ENCODE peak calls at places on chromosomes 12 and 14, in seven cellular contexts. W is GM13977, V is testis, L is GM10248, E is IMR-90, Z is CD14-positive monocyte, F is heart left ventricle. O is an unnamed sample.

GRCh38 chr12:124554429-124555029 is 12.9 kb downstream of the NCOR2 start:
- DNase-seq in F (peak; percentile 76), L (no peak), W (no peak), E (no peak), Z (peak; percentile 36), V (no peak), O (no peak)

GRCh38 chr14:51653855-51654548 is 2.3 kb downstream of the FRMD6 start:
- DNase-seq in Z (no peak), E (peak; percentile 31), L (no peak), W (no peak), F (no peak), V (no peak), O (no peak)

GRCh38 chr12:83889745-83890144 is 1022.9 kb downstream of the SLC6A15 start:
- DNase-seq in E (no peak), F (no peak), L (no peak), Z (no peak), W (no peak), V (no peak), O (no peak)

GRCh38 chr12:67747869-67748760 is 99.6 kb downstream of the DYRK2 start:
- DNase-seq in Z (no peak), F (peak; percentile 59), W (no peak), V (no peak), L (no peak), E (peak; percentile 72), O (no peak)

GRCh38 chr12:86331457-86331856 is 75.3 kb upstream of the MGAT4C start:
- DNase-seq in E (no peak), Z (no peak), V (no peak), F (no peak), L (no peak), W (no peak), O (no peak)

GRCh38 chr14:89270439-89271227 is 146.4 kb downstream of the FOXN3 start:
- DNase-seq in Z (no peak), W (peak; percentile 31), L (peak; percentile 50), E (no peak), F (no peak), V (no peak), O (peak; percentile 26)

GRCh38 chr14:41570415-41571155 is 36.1 kb upstream of the LRFN5 start:
- DNase-seq in V (no peak), E (no peak), F (no peak), L (no peak), W (no peak), Z (no peak), O (no peak)

GRCh38 chr14:56224179-56224578 is 106.0 kb downstream of the PELI2 start:
- DNase-seq in V (no peak), F (no peak), Z (no peak), E (no peak), W (no peak), L (no peak), O (no peak)

GRCh38 chr12:10563966-10564365 is 49.4 kb downstream of the MAGOHB start:
- DNase-seq in Z (no peak), V (no peak), W (no peak), F (no peak), E (no peak), L (no peak), O (no peak)

GRCh38 chr12:94841171-94841570 is 162.3 kb downstream of the NDUFA12 start:
- DNase-seq in W (no peak), E (no peak), Z (no peak), F (no peak), L (no peak), V (no peak), O (no peak)

GRCh38 chr12:89693639-89694202 is 14.9 kb downstream of the ATP2B1 start:
- DNase-seq in W (no peak), E (no peak), V (no peak), L (no peak), F (no peak), Z (no peak), O (no peak)

GRCh38 chr14:34355584-34356266 is 106.3 kb downstream of the SPTSSA start:
- DNase-seq in E (peak; percentile 75), V (no peak), W (no peak), L (no peak), F (peak; percentile 34), Z (no peak), O (no peak)

GRCh38 chr12:26268841-26269553 is 73.6 kb downstream of the SSPN start:
- DNase-seq in W (no peak), Z (no peak), L (no peak), E (peak; percentile 36), V (no peak), F (no peak), O (no peak)

GRCh38 chr14:68986926-68987652 is 8.0 kb upstream of the ACTN1 start:
- DNase-seq in L (no peak), E (peak; percentile 6), V (peak; percentile 68), F (no peak), Z (no peak), W (no peak), O (no peak)

GRCh38 chr12:18595406-18595805 is 142.4 kb downstream of the PLCZ1 start:
- DNase-seq in W (no peak), Z (no peak), L (no peak), V (no peak), F (no peak), E (no peak), O (no peak)

GRCh38 chr12:59486827-59487226 is 109.0 kb upstream of the SLC16A7 start:
- DNase-seq in Z (no peak), E (no peak), V (no peak), W (no peak), F (no peak), L (no peak), O (no peak)

GRCh38 chr14:32022938-32023466 is 54.1 kb upstream of the ARHGAP5 start:
- DNase-seq in F (no peak), L (no peak), W (no peak), Z (no peak), E (no peak), V (no peak), O (no peak)

GRCh38 chr12:42482820-42483533 is 106.6 kb downstream of the PRICKLE1 start:
- DNase-seq in E (peak; percentile 65), V (peak; percentile 83), L (peak; percentile 88), W (peak; percentile 91), F (peak; percentile 77), Z (no peak), O (peak; percentile 94)

GRCh38 chr14:51547260-51547659 is 104.5 kb upstream of the FRMD6 start:
- DNase-seq in V (no peak), E (peak; percentile 100), W (no peak), F (peak; percentile 38), Z (no peak), L (no peak), O (no peak)

GRCh38 chr14:59277659-59278058 is 89.2 kb downstream of the DAAM1 start:
- DNase-seq in V (no peak), Z (no peak), W (no peak), L (no peak), E (no peak), F (no peak), O (no peak)
- TF ChIP-seq CTCF in V (no peak), Z (no peak), W (no peak), L (no peak), E (no peak), F (no peak), O (no peak)

DNA sequence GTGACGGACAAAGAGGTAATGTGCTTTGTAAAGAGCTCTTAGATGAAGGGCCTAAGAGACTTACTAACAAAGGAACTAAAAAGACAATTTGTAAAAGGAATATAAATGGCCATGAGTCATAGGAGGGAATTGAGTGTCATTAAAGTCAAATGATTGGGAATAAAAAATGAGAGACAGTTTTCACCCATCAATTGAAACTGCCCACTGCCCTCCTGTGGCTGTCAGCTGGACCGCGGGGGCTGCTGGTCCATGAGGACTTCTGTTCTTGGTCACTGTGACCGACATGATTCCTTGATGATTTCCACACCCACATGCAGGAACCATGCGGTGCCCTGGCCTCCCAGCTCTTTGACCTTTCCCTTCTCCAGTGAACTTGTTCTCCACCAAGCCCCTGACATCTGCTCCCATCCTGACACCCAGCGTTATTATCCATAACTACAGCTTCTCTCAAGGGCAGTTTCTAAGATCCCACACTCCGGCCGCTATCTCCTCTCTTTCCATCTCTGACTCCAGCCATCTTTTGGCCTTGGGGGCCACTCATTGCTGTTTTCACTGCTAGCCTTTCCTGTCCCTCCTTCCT is 48.4 kb downstream of the C12orf75 start:
- DNase-seq in F (no peak), W (no peak), V (peak; percentile 35), E (no peak), L (no peak), Z (no peak), O (no peak)
- TF ChIP-seq CTCF in F (no peak), W (peak; percentile 36), V (no peak), E (peak; percentile 35), L (peak; percentile 39), Z (no peak), O (no peak)

DNA sequence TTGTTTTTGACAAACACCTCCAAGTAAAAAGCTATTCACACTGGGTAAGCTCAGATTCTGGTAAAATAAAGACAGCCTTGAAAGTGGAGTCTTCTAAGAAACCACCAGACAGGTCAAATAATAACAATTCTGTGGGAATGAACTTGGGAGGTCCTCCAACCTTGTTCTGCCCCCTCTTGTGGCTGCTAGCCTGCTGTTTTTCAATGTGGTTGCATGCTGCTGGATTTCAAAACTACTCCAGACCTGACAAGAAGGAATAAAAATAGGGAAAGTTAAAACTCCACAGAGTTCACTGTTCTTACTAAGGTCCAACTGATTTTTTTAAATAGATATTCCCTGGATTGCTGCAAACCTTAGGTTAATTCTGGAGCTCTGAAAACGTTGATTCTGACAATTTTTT is 32.2 kb upstream of the RIN3 start:
- DNase-seq in V (peak; percentile 13), E (peak; percentile 64), L (no peak), W (no peak), Z (no peak), F (no peak), O (no peak)
- TF ChIP-seq CTCF in V (no peak), E (peak; percentile 42), L (no peak), W (no peak), Z (no peak), F (no peak), O (no peak)

GRCh38 chr12:116532428-116532827 is 26.8 kb upstream of the MAP1LC3B2 start:
- DNase-seq in W (no peak), E (no peak), F (no peak), V (no peak), L (no peak), Z (no peak), O (no peak)
- TF ChIP-seq CTCF in W (no peak), E (no peak), F (no peak), V (no peak), L (no peak), Z (no peak), O (no peak)

GRCh38 chr14:102545461-102546265 is 36.1 kb upstream of the ANKRD9 start:
- DNase-seq in F (no peak), L (no peak), Z (no peak), V (peak; percentile 42), W (no peak), E (peak; percentile 17), O (no peak)
- TF ChIP-seq CTCF in F (no peak), L (no peak), Z (no peak), V (no peak), W (no peak), E (no peak), O (no peak)

GRCh38 chr14:75982724-75983358 is 1.0 kb upstream of the TGFB3 start:
- DNase-seq in L (no peak), V (peak; percentile 57), W (peak; percentile 69), E (peak; percentile 61), F (peak; percentile 85), Z (no peak), O (no peak)
- TF ChIP-seq CTCF in L (no peak), V (no peak), W (no peak), E (no peak), F (peak; percentile 23), Z (peak; percentile 52), O (no peak)